ENCODE peak calls at places on chromosomes 13 and 19, in four cellular contexts. Y is GM12865, G is dorsolateral prefrontal cortex, D is psoas muscle. L is an unnamed sample.

GRCh38 chr13:87680298-87680697 is 9.1 kb downstream of the SLITRK5 start:
- DNase-seq in D (no peak), Y (no peak), G (no peak), L (peak; percentile 9)

GRCh38 chr13:74930402-74931165 is 551.4 kb downstream of the TBC1D4 start:
- DNase-seq in Y (no peak), D (no peak), G (no peak), L (peak; percentile 72)

GRCh38 chr13:75223981-75224742 is 257.8 kb downstream of the TBC1D4 start:
- DNase-seq in G (no peak), Y (no peak), D (no peak), L (no peak)

GRCh38 chr19:3369337-3370213 is 3.2 kb downstream of the NFIC start:
- DNase-seq in G (peak; percentile 57), D (peak; percentile 73), Y (peak; percentile 61), L (peak; percentile 73)

GRCh38 chr13:75867718-75868117 is 231.6 kb downstream of the LMO7 start:
- DNase-seq in D (no peak), G (no peak), Y (no peak), L (no peak)

GRCh38 chr13:46578590-46578975 is 25.6 kb downstream of the LRCH1 start:
- DNase-seq in D (no peak), G (no peak), Y (peak; percentile 67), L (no peak)

GRCh38 chr19:49469828-49470614 is 4.0 kb upstream of the FLT3LG start:
- DNase-seq in Y (peak; percentile 96), G (no peak), D (no peak), L (no peak)

GRCh38 chr13:44278164-44278563 is 95.5 kb upstream of the SERP2 start:
- DNase-seq in Y (peak; percentile 27), D (no peak), G (no peak), L (no peak)

GRCh38 chr19:16088351-16088984 is 12.2 kb downstream of the TPM4 start:
- DNase-seq in D (no peak), G (no peak), Y (no peak), L (no peak)
- TF ChIP-seq CTCF in D (peak; percentile 6), G (no peak), Y (no peak), L (peak; percentile 7)

GRCh38 chr19:42374826-42375376 is 15.2 kb downstream of the CNFN start:
- DNase-seq in D (no peak), Y (no peak), G (no peak), L (no peak)

GRCh38 chr19:42380155-42380554 is 9.9 kb downstream of the CNFN start:
- DNase-seq in D (no peak), Y (no peak), G (no peak), L (no peak)

GRCh38 chr19:42375415-42376176 is 14.5 kb downstream of the CNFN start:
- DNase-seq in D (no peak), Y (no peak), G (no peak), L (no peak)

GRCh38 chr19:42376177-42376555 is 13.9 kb downstream of the CNFN start:
- DNase-seq in Y (no peak), G (no peak), D (no peak), L (no peak)

DNA sequence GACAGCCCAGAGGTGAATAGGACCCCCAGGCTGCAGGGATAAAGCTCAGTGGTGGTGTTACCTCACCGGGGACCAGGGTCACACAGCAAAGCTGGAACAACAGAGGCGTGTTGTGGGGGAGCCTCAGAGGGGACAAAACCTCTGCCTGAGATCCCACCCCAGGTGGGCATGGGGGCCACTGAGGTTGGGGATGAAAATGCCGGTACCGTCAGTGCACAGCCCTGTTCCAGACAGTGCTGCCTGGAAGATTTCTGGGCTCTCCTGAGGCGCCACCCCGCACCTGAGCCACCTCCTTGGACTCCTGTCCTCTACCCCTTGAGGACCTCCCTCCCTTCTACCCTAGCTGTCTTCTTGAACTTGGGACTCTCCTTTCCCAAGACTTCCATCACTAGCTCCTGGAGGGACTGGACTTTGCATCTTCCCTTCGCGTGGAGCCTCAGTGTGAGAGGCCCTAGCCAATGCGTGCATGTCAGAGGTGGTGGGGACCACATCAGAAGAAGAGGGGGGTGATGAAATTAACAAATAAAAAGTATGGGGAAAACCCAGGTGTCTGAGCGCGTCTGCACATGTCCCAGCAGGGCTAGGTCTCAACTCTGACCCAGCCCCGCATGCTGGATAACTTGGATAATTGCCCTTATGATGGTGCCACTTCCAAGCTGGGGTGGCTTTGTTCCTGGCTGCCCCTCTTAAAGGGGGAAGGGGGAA is 11.7 kb downstream of the CNFN start:
- DNase-seq in G (no peak), D (no peak), Y (no peak), L (no peak)
- H3K4me3 ChIP-seq in G (no peak overlapping the region), D (no peak overlapping the region), Y (no peak overlapping the region), L (no peak overlapping the region)

DNA sequence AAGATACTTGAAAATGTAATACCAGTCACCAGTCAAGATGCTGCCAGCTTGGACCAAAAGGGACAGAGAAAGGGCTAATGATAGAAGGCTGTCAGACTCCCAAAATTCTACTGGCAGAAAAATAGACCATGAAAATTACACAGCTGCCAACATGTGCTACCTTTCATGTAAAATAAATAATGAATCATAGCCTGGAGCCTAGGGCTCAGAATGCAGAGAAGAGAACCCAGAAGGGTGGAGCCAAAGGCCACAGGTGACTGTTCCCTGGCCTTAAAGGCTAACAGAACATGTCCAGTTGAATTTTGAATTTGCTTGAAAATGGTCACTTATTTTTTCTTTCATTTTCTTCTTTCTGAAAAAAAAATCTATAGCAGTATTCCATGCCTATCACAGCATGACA is 1827.0 kb upstream of the MIR17HG start:
- DNase-seq in D (no peak), Y (no peak), G (no peak), L (no peak)
- TF ChIP-seq CTCF in D (no peak), Y (no peak), G (no peak), L (no peak)

GRCh38 chr13:49021953-49022352 is 46.2 kb downstream of the FNDC3A start:
- DNase-seq in G (no peak), D (no peak), Y (no peak), L (peak; percentile 7)
- H3K4me3 ChIP-seq in G (no peak overlapping the region), D (no peak overlapping the region), Y (no peak overlapping the region), L (no peak overlapping the region)

GRCh38 chr19:6753178-6754031 is 13.8 kb downstream of the SH2D3A start:
- DNase-seq in Y (peak; percentile 96), D (peak; percentile 87), G (no peak), L (peak; percentile 46)
- TF ChIP-seq CTCF in Y (peak; percentile 60), D (peak; percentile 38), G (no peak), L (peak; percentile 38)